ENCODE peak calls at places on chromosomes 6 and 20, in seven cellular contexts. R is nucleus accumbens; M is NCI-H187 treated with DMSO at 0.1 percent for 48 hours; D is right cardiac atrium; O is IMR-90; C is coronary artery; F is stimulated activated CD8-positive, alpha-beta memory T cell treated with anti-CD3 and anti-CD28 coated beads, Interleukin-15, amount 100 ng/mL, for 1 hour. Y is an unnamed sample.

GRCh38 chr6:131029661-131030297 is 33.3 kb downstream of the EPB41L2 start:
- DNase-seq in R (peak; percentile 11), M (no peak), D (no peak), O (peak; percentile 65), C (no peak), F (no peak), Y (no peak)

GRCh38 chr6:108888745-108889144 is 40.5 kb downstream of the ARMC2 start:
- DNase-seq in R (no peak), M (no peak), D (no peak), O (no peak), C (no peak), F (no peak), Y (no peak)

GRCh38 chr6:44189257-44189656 is 27.5 kb upstream of the MYMX start:
- DNase-seq in R (no peak), M (no peak), D (no peak), O (no peak), C (no peak), F (no peak), Y (no peak)

GRCh38 chr20:34123309-34123708 is 11.3 kb upstream of the EIF2S2 start:
- DNase-seq in R (no peak), M (no peak), D (no peak), O (no peak), C (no peak), F (no peak), Y (no peak)

GRCh38 chr6:136846046-136846445 is 23.7 kb downstream of the PEX7 start:
- DNase-seq in R (peak; percentile 60), M (peak; percentile 1), D (no peak), O (peak; percentile 80), C (no peak), F (no peak), Y (no peak)

GRCh38 chr20:10792291-10792690 is 118.5 kb upstream of the JAG1 start:
- DNase-seq in R (no peak), M (no peak), D (no peak), O (no peak), C (no peak), F (no peak), Y (no peak)

GRCh38 chr20:56606174-56606945 is 22.7 kb upstream of the TFAP2C start:
- DNase-seq in R (no peak), M (no peak), D (no peak), O (no peak), C (no peak), F (no peak), Y (no peak)

GRCh38 chr6:147973806-147974205 is 368.8 kb upstream of the SASH1 start:
- DNase-seq in R (no peak), M (no peak), D (no peak), O (no peak), C (no peak), F (no peak), Y (no peak)

GRCh38 chr6:17979479-17979878 is 8.0 kb downstream of the KIF13A start:
- DNase-seq in R (no peak), M (no peak), D (no peak), O (no peak), C (no peak), F (no peak), Y (no peak)

GRCh38 chr6:49264909-49265308 is 198.1 kb downstream of the MMUT start:
- DNase-seq in R (no peak), M (no peak), D (no peak), O (no peak), C (no peak), F (no peak), Y (no peak)

GRCh38 chr6:119142051-119142450 is 63.6 kb upstream of the FAM184A start:
- DNase-seq in R (no peak), M (no peak), D (no peak), O (no peak), C (no peak), F (no peak), Y (no peak)

GRCh38 chr6:16849280-16850210 is 88.3 kb upstream of the ATXN1 start:
- DNase-seq in R (peak; percentile 10), M (no peak), D (no peak), O (peak; percentile 79), C (no peak), F (no peak), Y (no peak)

GRCh38 chr20:63957690-63958441 is 1.6 kb upstream of the UCKL1 start:
- DNase-seq in R (peak; percentile 16), M (peak; percentile 36), D (peak; percentile 63), O (peak; percentile 23), C (no peak), F (no peak), Y (no peak)

GRCh38 chr6:14211596-14211961 is 94.0 kb downstream of the CD83 start:
- DNase-seq in R (peak; percentile 57), M (no peak), D (peak; percentile 60), O (peak; percentile 37), C (no peak), F (no peak), Y (no peak)

GRCh38 chr6:494394-494793 is 102.8 kb downstream of the IRF4 start:
- DNase-seq in R (no peak), M (no peak), D (no peak), O (no peak), C (no peak), F (no peak), Y (no peak)

GRCh38 chr6:125868996-125869395 is 78.2 kb downstream of the NCOA7 start:
- DNase-seq in R (peak; percentile 40), M (no peak), D (peak; percentile 70), O (no peak), C (no peak), F (no peak), Y (no peak)

GRCh38 chr20:54257090-54257816 is 49.4 kb downstream of the PFDN4 start:
- DNase-seq in R (no peak), M (no peak), D (no peak), O (peak; percentile 96), C (no peak), F (no peak), Y (no peak)

GRCh38 chr20:22001886-22002285 is 296.4 kb downstream of the PAX1 start:
- DNase-seq in R (peak; percentile 64), M (no peak), D (no peak), O (no peak), C (no peak), F (no peak), Y (no peak)

GRCh38 chr6:106520711-106521367 is 108.5 kb downstream of the RTN4IP1 start:
- DNase-seq in R (no peak), M (no peak), D (no peak), O (no peak), C (no peak), F (peak; percentile 51), Y (no peak)

GRCh38 chr6:19719691-19720127 is 117.5 kb upstream of the ID4 start:
- DNase-seq in R (no peak), M (no peak), D (no peak), O (peak; percentile 70), C (no peak), F (no peak), Y (no peak)

GRCh38 chr6:18415671-18416340 is 28.7 kb downstream of the RNF144B start:
- DNase-seq in R (no peak), M (peak; percentile 5), D (no peak), O (peak; percentile 48), C (no peak), F (no peak), Y (no peak)

GRCh38 chr6:18733921-18734550 is 346.9 kb downstream of the RNF144B start:
- DNase-seq in R (no peak), M (no peak), D (no peak), O (no peak), C (no peak), F (no peak), Y (no peak)

GRCh38 chr20:63441136-63441776 is 31.2 kb downstream of the KCNQ2 start:
- DNase-seq in R (no peak), M (no peak), D (no peak), O (no peak), C (no peak), F (no peak), Y (no peak)

GRCh38 chr6:1538348-1538747 is 71.4 kb upstream of the FOXC1 start:
- DNase-seq in R (no peak), M (no peak), D (no peak), O (no peak), C (no peak), F (no peak), Y (no peak)

GRCh38 chr6:36247691-36248090 is 22.2 kb upstream of the PNPLA1 start:
- DNase-seq in R (no peak), M (no peak), D (no peak), O (peak; percentile 61), C (no peak), F (no peak), Y (no peak)

GRCh38 chr6:21423106-21423854 is 170.3 kb upstream of the SOX4 start:
- DNase-seq in R (no peak), M (no peak), D (no peak), O (no peak), C (no peak), F (no peak), Y (no peak)

GRCh38 chr6:170552765-170553685 is at the start of gene PSMB1:
- DNase-seq in R (peak; percentile 98), M (peak; percentile 66), D (peak; percentile 95), O (peak; percentile 96), C (peak; percentile 96), F (peak; percentile 71), Y (peak; percentile 77)

GRCh38 chr20:37522258-37523011 is 1.4 kb downstream of the NNAT start:
- DNase-seq in R (peak; percentile 62), M (peak; percentile 63), D (peak; percentile 66), O (peak; percentile 35), C (peak; percentile 57), F (no peak), Y (peak; percentile 44)

GRCh38 chr20:57768519-57768918 is 58.7 kb upstream of the PMEPA1 start:
- DNase-seq in R (no peak), M (no peak), D (no peak), O (no peak), C (peak; percentile 19), F (no peak), Y (no peak)

GRCh38 chr20:57679113-57679512 is 30.7 kb downstream of the PMEPA1 start:
- DNase-seq in R (no peak), M (no peak), D (no peak), O (no peak), C (no peak), F (no peak), Y (no peak)

Y was measured in NCI-H2107.